ENCODE peak calls at places on chromosomes 13 and 19, in four cellular contexts. S is B cell, C is AG09319, M is WTC11. Q is an unnamed sample.
A peak's percentile ranks its signal among the peaks of the same experiment; 100 is the strongest.

GRCh38 chr13:50230365-50230978 is 215.2 kb downstream of the KCNRG start:
- DNase-seq in S (peak; percentile 22), C (peak; percentile 4), M (no peak), Q (no peak)

GRCh38 chr13:98075048-98075447 is 67.8 kb upstream of the FARP1 start:
- DNase-seq in S (no peak), C (no peak), M (no peak), Q (no peak)

GRCh38 chr19:39834287-39834841 is 402 bp upstream of the DYRK1B start:
- DNase-seq in S (no peak), C (no peak), M (no peak), Q (no peak)

GRCh38 chr19:50694815-50695145 is 24.8 kb downstream of the SHANK1 start:
- DNase-seq in S (no peak), C (no peak), M (no peak), Q (no peak)

GRCh38 chr19:16435238-16435911 is 36.4 kb downstream of the EPS15L1 start:
- DNase-seq in S (no peak), C (peak; percentile 55), M (no peak), Q (peak; percentile 71)

GRCh38 chr13:73970413-73971055 is 163.7 kb downstream of the KLF12 start:
- DNase-seq in S (no peak), C (no peak), M (no peak), Q (no peak)

GRCh38 chr13:67224148-67224846 is 5.8 kb downstream of the PCDH9 start:
- DNase-seq in S (peak; percentile 82), C (peak; percentile 29), M (peak; percentile 43), Q (no peak)

GRCh38 chr13:31167490-31167889 is 5.8 kb upstream of the HSPH1 start:
- DNase-seq in S (no peak), C (no peak), M (no peak), Q (no peak)

GRCh38 chr19:13982773-13983172 is 23.3 kb downstream of the RFX1 start:
- DNase-seq in S (no peak), C (no peak), M (no peak), Q (no peak)

GRCh38 chr13:109569938-109570711 is 216.3 kb downstream of the IRS2 start:
- DNase-seq in S (peak; percentile 2), C (no peak), M (no peak), Q (no peak)

GRCh38 chr13:111121421-111121820 is 6.3 kb downstream of the ARHGEF7 start:
- DNase-seq in S (no peak), C (no peak), M (no peak), Q (no peak)

GRCh38 chr13:29722415-29722814 is 126.9 kb upstream of the SLC7A1 start:
- DNase-seq in S (no peak), C (no peak), M (no peak), Q (no peak)

GRCh38 chr19:4878491-4878968 is 11.1 kb upstream of the PLIN3 start:
- DNase-seq in S (no peak), C (no peak), M (peak; percentile 38), Q (no peak)

GRCh38 chr13:112641456-112641855 is 48.4 kb upstream of the ATP11A start:
- DNase-seq in S (no peak), C (no peak), M (no peak), Q (no peak)

GRCh38 chr13:48142437-48142836 is 47.5 kb upstream of the MED4 start:
- DNase-seq in S (peak; percentile 19), C (no peak), M (no peak), Q (no peak)

GRCh38 chr13:106858910-106859309 is 291.0 kb upstream of the ARGLU1 start:
- DNase-seq in S (no peak), C (no peak), M (no peak), Q (no peak)

GRCh38 chr19:34959021-34959420 is 5.0 kb downstream of the ZNF792 start:
- DNase-seq in S (no peak), C (no peak), M (no peak), Q (no peak)

GRCh38 chr13:46855166-46855565 is 41.7 kb downstream of the HTR2A start:
- DNase-seq in S (no peak), C (no peak), M (no peak), Q (no peak)

GRCh38 chr19:12034196-12034595 is 1.3 kb downstream of the ZNF433 start:
- DNase-seq in S (no peak), C (no peak), M (no peak), Q (no peak)

GRCh38 chr13:113877149-113877990 is 13.5 kb upstream of the GAS6 start:
- DNase-seq in S (no peak), C (no peak), M (no peak), Q (no peak)

GRCh38 chr19:55304279-55304978 is 20.6 kb downstream of the BRSK1 start:
- DNase-seq in S (no peak), C (no peak), M (peak; percentile 81), Q (no peak)

GRCh38 chr19:10707440-10707839 is 6.2 kb downstream of the QTRT1 start:
- DNase-seq in S (no peak), C (no peak), M (no peak), Q (no peak)

GRCh38 chr19:10699650-10700335 is 1.4 kb upstream of the QTRT1 start:
- DNase-seq in S (peak; percentile 76), C (no peak), M (peak; percentile 79), Q (peak; percentile 65)

GRCh38 chr19:10706990-10707389 is 5.8 kb downstream of the QTRT1 start:
- DNase-seq in S (no peak), C (no peak), M (no peak), Q (no peak)

GRCh38 chr19:10701955-10702307 is 692 bp downstream of the QTRT1 start:
- DNase-seq in S (peak; percentile 35), C (no peak), M (peak; percentile 64), Q (no peak)
- TF ChIP-seq CTCF in S (no peak), C (no peak), M (no peak), Q (no peak)

DNA sequence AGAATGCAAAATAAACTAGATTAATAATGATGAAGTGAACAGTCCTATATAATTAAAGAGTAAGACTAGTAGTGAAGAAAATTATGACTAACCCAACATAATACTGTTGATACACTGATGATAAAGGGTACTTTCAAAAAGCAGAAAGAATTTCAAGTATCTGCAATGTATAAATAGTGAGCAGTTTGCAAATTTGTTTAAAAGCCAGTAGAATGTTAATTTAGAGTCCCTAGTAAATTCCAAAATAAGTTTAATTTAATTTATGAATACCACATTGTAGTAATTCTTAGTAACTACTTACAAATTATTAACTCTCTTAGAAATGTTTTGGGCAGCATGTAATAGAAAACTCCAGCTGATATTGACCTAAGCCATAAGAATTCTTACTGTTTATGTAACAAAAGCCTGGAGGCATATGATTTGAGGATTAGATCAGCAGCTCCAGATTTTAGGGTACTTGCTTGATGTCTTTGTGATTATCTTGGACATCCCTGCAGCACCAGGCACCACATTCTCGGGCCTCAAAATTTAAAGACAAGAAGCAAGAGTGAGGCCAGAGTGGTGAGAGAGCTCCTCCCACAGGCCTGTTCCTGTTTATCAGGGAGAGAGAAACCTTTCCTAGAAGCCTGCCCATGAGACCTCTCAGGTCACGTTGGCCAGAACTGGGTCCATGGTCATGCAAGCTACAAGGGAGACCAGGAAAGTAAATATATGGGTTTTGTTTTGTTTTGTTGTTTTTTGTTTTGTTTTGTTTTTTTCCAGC is 67.6 kb upstream of the TDRD3 start:
- DNase-seq in S (no peak), C (peak; percentile 11), M (peak; percentile 71), Q (no peak)
- TF ChIP-seq CTCF in S (no peak), C (peak; percentile 48), M (peak; percentile 46), Q (no peak)

GRCh38 chr19:1768248-1768647 is 14.9 kb downstream of the ONECUT3 start:
- DNase-seq in S (no peak), C (no peak), M (peak; percentile 93), Q (no peak)
- TF ChIP-seq CTCF in S (no peak), C (peak; percentile 5), M (peak; percentile 66), Q (no peak)

DNA sequence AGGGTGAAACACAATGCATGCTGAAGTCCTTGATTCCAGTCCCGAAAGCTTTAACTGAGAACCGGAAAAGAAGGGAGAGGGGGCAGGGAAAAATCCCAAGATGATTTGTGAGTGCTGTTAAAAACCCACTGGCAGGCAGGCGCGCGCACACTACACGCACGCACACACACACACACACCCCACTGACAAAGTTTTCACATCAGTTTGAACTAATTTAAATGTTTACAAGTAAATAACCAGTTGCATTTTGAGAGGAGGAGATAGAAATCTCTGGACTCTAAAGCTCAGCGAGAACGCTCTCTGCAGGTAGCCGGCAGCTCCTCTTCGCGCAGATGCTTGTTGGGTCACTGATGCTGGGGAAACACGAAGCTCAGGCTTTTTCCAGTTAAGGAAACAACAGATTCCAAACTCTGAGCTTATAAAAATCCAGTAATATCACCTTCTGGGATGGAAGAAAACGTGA is 818 bp upstream of the SLITRK1 start:
- DNase-seq in S (no peak), C (no peak), M (no peak), Q (no peak)
- TF ChIP-seq CTCF in S (no peak), C (no peak), M (no peak), Q (no peak)

Q was measured in natural killer cell.